ENCODE peak calls at places on chromosomes 13 and 19, in four cellular contexts. E is hepatocyte, X is gastrocnemius medialis, M is astrocyte. Z is an unnamed sample.

GRCh38 chr13:80454245-80454644 is 113.3 kb upstream of the SPRY2 start:
- DNase-seq in E (no peak), X (no peak), M (peak; percentile 65), Z (no peak)

GRCh38 chr13:41054212-41054877 is 7.0 kb upstream of the WBP4 start:
- DNase-seq in E (peak; percentile 76), X (no peak), M (peak; percentile 61), Z (no peak)

GRCh38 chr13:20303636-20304035 is 71.5 kb upstream of the GJB6 start:
- DNase-seq in E (no peak), X (no peak), M (peak; percentile 2), Z (no peak)

GRCh38 chr13:27622102-27622820 is 569 bp downstream of the POLR1D start:
- DNase-seq in E (peak; percentile 51), X (no peak), M (peak; percentile 18), Z (no peak)

GRCh38 chr19:5014941-5015340 is 46.0 kb downstream of the KDM4B start:
- DNase-seq in E (no peak), X (no peak), M (no peak), Z (no peak)

GRCh38 chr19:10514211-10515145 is 2.8 kb downstream of the S1PR5 start:
- DNase-seq in E (peak; percentile 17), X (no peak), M (no peak), Z (no peak)

GRCh38 chr19:46875234-46875633 is 14.4 kb downstream of the ARHGAP35 start:
- DNase-seq in E (no peak), X (no peak), M (no peak), Z (no peak)

GRCh38 chr19:45645631-45646344 is 6.6 kb upstream of the EML2 start:
- DNase-seq in E (peak; percentile 93), X (peak; percentile 67), M (peak; percentile 72), Z (peak; percentile 86)

GRCh38 chr19:1170938-1171754 is 2.9 kb downstream of the SBNO2 start:
- DNase-seq in E (no peak), X (no peak), M (no peak), Z (no peak)

GRCh38 chr19:33152178-33152577 is 20.3 kb downstream of the WDR88 start:
- DNase-seq in E (no peak), X (no peak), M (no peak), Z (no peak)

GRCh38 chr19:35272122-35272715 is 3.5 kb downstream of the USF2 start:
- DNase-seq in E (no peak), X (no peak), M (no peak), Z (no peak)

GRCh38 chr19:33520844-33521479 is 629 bp downstream of the PEPD start:
- DNase-seq in E (peak; percentile 46), X (no peak), M (no peak), Z (no peak)

GRCh38 chr13:40187836-40188591 is 478.4 kb downstream of the FOXO1 start:
- DNase-seq in E (no peak), X (no peak), M (no peak), Z (no peak)

GRCh38 chr13:80334582-80335260 is 6.2 kb downstream of the SPRY2 start:
- DNase-seq in E (no peak), X (no peak), M (peak; percentile 25), Z (no peak)

GRCh38 chr13:55816976-55817601 is 1323.6 kb upstream of the PRR20A start:
- DNase-seq in E (no peak), X (no peak), M (no peak), Z (no peak)

GRCh38 chr13:20428666-20429644 is 96.7 kb downstream of the CRYL1 start:
- DNase-seq in E (no peak), X (no peak), M (peak; percentile 80), Z (no peak)

GRCh38 chr13:30889196-30889690 is 16.8 kb upstream of the MEDAG start:
- DNase-seq in E (no peak), X (no peak), M (no peak), Z (no peak)

GRCh38 chr13:30898070-30898469 is 8.0 kb upstream of the MEDAG start:
- DNase-seq in E (no peak), X (no peak), M (no peak), Z (no peak)

GRCh38 chr13:30898721-30899188 is 7.3 kb upstream of the MEDAG start:
- DNase-seq in E (peak; percentile 66), X (peak; percentile 33), M (peak; percentile 98), Z (peak; percentile 94)

GRCh38 chr13:30895773-30896172 is 10.3 kb upstream of the MEDAG start:
- DNase-seq in E (peak; percentile 72), X (peak; percentile 76), M (peak; percentile 88), Z (peak; percentile 65)

DNA sequence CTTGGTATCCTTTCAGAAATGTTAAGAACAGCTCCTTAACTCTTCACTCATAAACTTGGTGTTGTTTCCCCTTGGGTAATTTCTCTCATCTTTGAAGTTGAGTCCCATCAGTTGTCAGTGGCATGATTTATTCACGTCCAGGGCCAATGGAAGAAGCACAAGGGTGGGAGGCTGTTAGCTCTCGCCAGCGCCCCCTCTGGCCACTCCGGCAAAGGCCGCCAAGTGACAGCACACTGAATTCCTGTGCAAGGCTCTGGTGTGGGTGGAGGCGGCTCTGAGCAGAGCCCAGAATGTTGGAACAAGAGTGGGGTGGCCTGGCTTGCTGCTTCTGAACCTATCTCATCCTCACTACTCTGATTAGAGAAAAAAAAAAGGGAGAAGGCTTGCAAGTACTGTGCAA is 13.1 kb upstream of the MEDAG start:
- DNase-seq in E (peak; percentile 60), X (peak; percentile 78), M (peak; percentile 35), Z (no peak)
- TF ChIP-seq CTCF in E (peak; percentile 49), X (no peak), M (peak; percentile 49), Z (peak; percentile 53)

GRCh38 chr19:6088677-6089063 is 21.6 kb downstream of the RFX2 start:
- DNase-seq in E (no peak), X (no peak), M (peak; percentile 67), Z (no peak)
- H3K4me1 ChIP-seq in E (peaks cover 35% of the 10 kb centered on the region), X (peaks cover 4% of the 10 kb centered on the region), M (peaks cover 43% of the 10 kb centered on the region), Z (peaks cover 42% of the 10 kb centered on the region)

DNA sequence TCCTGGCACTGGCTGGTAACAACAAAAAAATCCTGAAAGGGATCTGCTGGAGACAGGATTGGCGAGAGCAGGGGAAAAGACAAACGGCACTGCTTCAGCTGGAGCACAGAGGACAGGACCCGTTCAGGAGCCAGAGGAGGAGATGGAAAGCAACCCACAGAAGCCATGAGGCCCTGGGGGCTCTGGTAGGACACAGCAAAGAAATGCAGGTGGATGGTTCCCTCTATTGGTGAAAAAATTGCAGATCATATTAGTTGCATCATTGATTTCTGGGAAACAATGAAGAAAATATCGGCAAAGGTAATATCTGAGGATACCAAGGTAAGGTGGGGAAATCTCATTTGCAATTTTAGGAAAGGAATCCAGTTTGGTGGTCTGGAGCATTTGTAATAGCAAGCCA is 25.7 kb upstream of the TPP2 start:
- DNase-seq in E (no peak), X (no peak), M (no peak), Z (no peak)
- TF ChIP-seq CTCF in E (peak; percentile 7), X (no peak), M (no peak), Z (no peak)

GRCh38 chr13:97306106-97306505 is 84.0 kb downstream of the MBNL2 start:
- DNase-seq in E (no peak), X (no peak), M (no peak), Z (no peak)

GRCh38 chr13:97302611-97303010 is 80.5 kb downstream of the MBNL2 start:
- DNase-seq in E (no peak), X (no peak), M (no peak), Z (no peak)

GRCh38 chr13:97300871-97301270 is 78.7 kb downstream of the MBNL2 start:
- DNase-seq in E (no peak), X (no peak), M (no peak), Z (no peak)

GRCh38 chr13:97298816-97299215 is 76.7 kb downstream of the MBNL2 start:
- DNase-seq in E (no peak), X (no peak), M (no peak), Z (no peak)

GRCh38 chr13:97301382-97302095 is 79.4 kb downstream of the MBNL2 start:
- DNase-seq in E (no peak), X (no peak), M (no peak), Z (no peak)
- H3K4me1 ChIP-seq in E (peaks cover 12% of the 10 kb centered on the region), X (peaks cover 68% of the 10 kb centered on the region), M (peaks cover 20% of the 10 kb centered on the region), Z (peaks cover 14% of the 10 kb centered on the region)